ENCODE peak calls at places on chromosome 9, in eight cellular contexts. E is Caco-2; G is stimulated activated naive CD8-positive, alpha-beta T cell treated with anti-CD3 and anti-CD28 coated beads, Interleukin-15, amount 100 ng/mL, for 72 hours; O is D341Med; Z is occipital lobe; L is psoas muscle; M is stimulated activated CD4-positive, alpha-beta T cell treated with anti-CD3 and anti-CD28 coated beads, Interleukin-4, amount 100 ng/mL, for 24 hours; Q is GM13976. H is an unnamed sample.

GRCh38 chr9:90921104-90921503 is 119.5 kb downstream of the SYK start:
- DNase-seq in E (no peak), G (no peak), O (no peak), Z (no peak), L (peak), M (no peak), Q (no peak), H (peak)

GRCh38 chr9:739362-739761 is 102.1 kb upstream of the DMRT1 start:
- DNase-seq in E (no peak), G (no peak), O (no peak), Z (no peak), L (no peak), M (no peak), Q (no peak), H (no peak)

GRCh38 chr9:37026936-37027581 is 7.0 kb downstream of the PAX5 start:
- DNase-seq in E (no peak), G (no peak), O (peak), Z (no peak), L (no peak), M (no peak), Q (peak), H (no peak)

GRCh38 chr9:135752281-135753204 is 50.6 kb downstream of the KCNT1 start:
- DNase-seq in E (no peak), G (no peak), O (no peak), Z (no peak), L (no peak), M (no peak), Q (no peak), H (no peak)

GRCh38 chr9:4301971-4302427 is 2.1 kb upstream of the GLIS3 start:
- DNase-seq in E (no peak), G (peak), O (no peak), Z (peak), L (peak), M (peak), Q (no peak), H (no peak)

GRCh38 chr9:91089405-91090131 is 272.1 kb downstream of the AUH start:
- DNase-seq in E (peak), G (no peak), O (no peak), Z (no peak), L (no peak), M (peak), Q (peak), H (no peak)

GRCh38 chr9:98962861-98963260 is 19.2 kb downstream of the COL15A1 start:
- DNase-seq in E (no peak), G (no peak), O (no peak), Z (no peak), L (no peak), M (no peak), Q (no peak), H (no peak)

GRCh38 chr9:135227641-135228251 is 140.3 kb downstream of the OLFM1 start:
- DNase-seq in E (no peak), G (no peak), O (no peak), Z (no peak), L (peak), M (no peak), Q (no peak), H (no peak)

GRCh38 chr9:34996181-34996904 is 6.8 kb downstream of the DNAJB5 start:
- DNase-seq in E (no peak), G (no peak), O (peak), Z (no peak), L (no peak), M (no peak), Q (peak), H (peak)

H was measured in frontal cortex.